ENCODE peak calls at places on chromosomes 3 and 15, in eight cellular contexts. One of them, this sample, is unnamed.

GRCh38 chr3:37979798-37980476 is 10.6 kb upstream of the VILL start:
- DNase-seq in NCI-H1105 treated with DMSO at 0.1 percent for 48 hours: no peak
- DNase-seq in mesendoderm: no peak
- DNase-seq in stimulated activated CD8-positive, alpha-beta memory T cell treated with anti-CD3 and anti-CD28 coated beads, Interleukin-12 subunit alpha, Interleukin-12 subunit beta, amount 100 ng/mL, for 1 hour: no peak
- DNase-seq in thoracic aorta: no peak
- DNase-seq in upper lobe of right lung: no peak
- DNase-seq in HTR-8/SVneo: no peak
- DNase-seq in stimulated activated naive B cell treated with anti-CD40 and anti-IgM and Interleukin-4, amounts not matched to agents 10 μg/mL and 1 μg/mL and 100 μg/mL, for 72 hours: no peak
- DNase-seq in this sample: no peak

GRCh38 chr3:31981206-31982181 is at the start of the genes OSBPL10 and ZNF860:
- DNase-seq in NCI-H1105 treated with DMSO at 0.1 percent for 48 hours: peak
- DNase-seq in mesendoderm: peak
- DNase-seq in stimulated activated CD8-positive, alpha-beta memory T cell treated with anti-CD3 and anti-CD28 coated beads, Interleukin-12 subunit alpha, Interleukin-12 subunit beta, amount 100 ng/mL, for 1 hour: no peak
- DNase-seq in thoracic aorta: peak
- DNase-seq in upper lobe of right lung: peak
- DNase-seq in HTR-8/SVneo: peak
- DNase-seq in stimulated activated naive B cell treated with anti-CD40 and anti-IgM and Interleukin-4, amounts not matched to agents 10 μg/mL and 1 μg/mL and 100 μg/mL, for 72 hours: peak
- DNase-seq in this sample: peak

GRCh38 chr3:193824365-193824764 is 231.4 kb downstream of the OPA1 start:
- DNase-seq in NCI-H1105 treated with DMSO at 0.1 percent for 48 hours: no peak
- DNase-seq in mesendoderm: no peak
- DNase-seq in stimulated activated CD8-positive, alpha-beta memory T cell treated with anti-CD3 and anti-CD28 coated beads, Interleukin-12 subunit alpha, Interleukin-12 subunit beta, amount 100 ng/mL, for 1 hour: no peak
- DNase-seq in thoracic aorta: no peak
- DNase-seq in upper lobe of right lung: no peak
- DNase-seq in HTR-8/SVneo: no peak
- DNase-seq in stimulated activated naive B cell treated with anti-CD40 and anti-IgM and Interleukin-4, amounts not matched to agents 10 μg/mL and 1 μg/mL and 100 μg/mL, for 72 hours: no peak
- DNase-seq in this sample: no peak

GRCh38 chr3:32376098-32376497 is 15.6 kb upstream of the CMTM7 start:
- DNase-seq in NCI-H1105 treated with DMSO at 0.1 percent for 48 hours: no peak
- DNase-seq in mesendoderm: no peak
- DNase-seq in stimulated activated CD8-positive, alpha-beta memory T cell treated with anti-CD3 and anti-CD28 coated beads, Interleukin-12 subunit alpha, Interleukin-12 subunit beta, amount 100 ng/mL, for 1 hour: no peak
- DNase-seq in thoracic aorta: no peak
- DNase-seq in upper lobe of right lung: no peak
- DNase-seq in HTR-8/SVneo: no peak
- DNase-seq in stimulated activated naive B cell treated with anti-CD40 and anti-IgM and Interleukin-4, amounts not matched to agents 10 μg/mL and 1 μg/mL and 100 μg/mL, for 72 hours: no peak
- DNase-seq in this sample: no peak

GRCh38 chr3:107455621-107456020 is 67.1 kb upstream of the BBX start:
- DNase-seq in NCI-H1105 treated with DMSO at 0.1 percent for 48 hours: no peak
- DNase-seq in mesendoderm: no peak
- DNase-seq in stimulated activated CD8-positive, alpha-beta memory T cell treated with anti-CD3 and anti-CD28 coated beads, Interleukin-12 subunit alpha, Interleukin-12 subunit beta, amount 100 ng/mL, for 1 hour: no peak
- DNase-seq in thoracic aorta: no peak
- DNase-seq in upper lobe of right lung: no peak
- DNase-seq in HTR-8/SVneo: no peak
- DNase-seq in stimulated activated naive B cell treated with anti-CD40 and anti-IgM and Interleukin-4, amounts not matched to agents 10 μg/mL and 1 μg/mL and 100 μg/mL, for 72 hours: no peak
- DNase-seq in this sample: no peak

GRCh38 chr15:43270676-43271306 is 4.1 kb upstream of the TGM5 start:
- DNase-seq in NCI-H1105 treated with DMSO at 0.1 percent for 48 hours: no peak
- DNase-seq in mesendoderm: no peak
- DNase-seq in stimulated activated CD8-positive, alpha-beta memory T cell treated with anti-CD3 and anti-CD28 coated beads, Interleukin-12 subunit alpha, Interleukin-12 subunit beta, amount 100 ng/mL, for 1 hour: no peak
- DNase-seq in thoracic aorta: no peak
- DNase-seq in upper lobe of right lung: no peak
- DNase-seq in HTR-8/SVneo: no peak
- DNase-seq in stimulated activated naive B cell treated with anti-CD40 and anti-IgM and Interleukin-4, amounts not matched to agents 10 μg/mL and 1 μg/mL and 100 μg/mL, for 72 hours: peak
- DNase-seq in this sample: no peak

GRCh38 chr3:161600185-161600584 is 103.6 kb downstream of the OTOL1 start:
- DNase-seq in NCI-H1105 treated with DMSO at 0.1 percent for 48 hours: no peak
- DNase-seq in mesendoderm: no peak
- DNase-seq in stimulated activated CD8-positive, alpha-beta memory T cell treated with anti-CD3 and anti-CD28 coated beads, Interleukin-12 subunit alpha, Interleukin-12 subunit beta, amount 100 ng/mL, for 1 hour: no peak
- DNase-seq in thoracic aorta: no peak
- DNase-seq in upper lobe of right lung: no peak
- DNase-seq in HTR-8/SVneo: no peak
- DNase-seq in stimulated activated naive B cell treated with anti-CD40 and anti-IgM and Interleukin-4, amounts not matched to agents 10 μg/mL and 1 μg/mL and 100 μg/mL, for 72 hours: no peak
- DNase-seq in this sample: peak

GRCh38 chr3:46076606-46077005 is 49.3 kb upstream of the XCR1 start:
- DNase-seq in NCI-H1105 treated with DMSO at 0.1 percent for 48 hours: no peak
- DNase-seq in mesendoderm: no peak
- DNase-seq in stimulated activated CD8-positive, alpha-beta memory T cell treated with anti-CD3 and anti-CD28 coated beads, Interleukin-12 subunit alpha, Interleukin-12 subunit beta, amount 100 ng/mL, for 1 hour: no peak
- DNase-seq in thoracic aorta: no peak
- DNase-seq in upper lobe of right lung: no peak
- DNase-seq in HTR-8/SVneo: no peak
- DNase-seq in stimulated activated naive B cell treated with anti-CD40 and anti-IgM and Interleukin-4, amounts not matched to agents 10 μg/mL and 1 μg/mL and 100 μg/mL, for 72 hours: no peak
- DNase-seq in this sample: no peak

GRCh38 chr3:107589454-107589853 is 66.7 kb downstream of the BBX start:
- DNase-seq in NCI-H1105 treated with DMSO at 0.1 percent for 48 hours: no peak
- DNase-seq in mesendoderm: no peak
- DNase-seq in stimulated activated CD8-positive, alpha-beta memory T cell treated with anti-CD3 and anti-CD28 coated beads, Interleukin-12 subunit alpha, Interleukin-12 subunit beta, amount 100 ng/mL, for 1 hour: no peak
- DNase-seq in thoracic aorta: no peak
- DNase-seq in upper lobe of right lung: no peak
- DNase-seq in HTR-8/SVneo: no peak
- DNase-seq in stimulated activated naive B cell treated with anti-CD40 and anti-IgM and Interleukin-4, amounts not matched to agents 10 μg/mL and 1 μg/mL and 100 μg/mL, for 72 hours: no peak
- DNase-seq in this sample: no peak

GRCh38 chr3:17055374-17056276 is 170.9 kb downstream of the PLCL2 start:
- DNase-seq in NCI-H1105 treated with DMSO at 0.1 percent for 48 hours: no peak
- DNase-seq in mesendoderm: no peak
- DNase-seq in stimulated activated CD8-positive, alpha-beta memory T cell treated with anti-CD3 and anti-CD28 coated beads, Interleukin-12 subunit alpha, Interleukin-12 subunit beta, amount 100 ng/mL, for 1 hour: no peak
- DNase-seq in thoracic aorta: no peak
- DNase-seq in upper lobe of right lung: no peak
- DNase-seq in HTR-8/SVneo: no peak
- DNase-seq in stimulated activated naive B cell treated with anti-CD40 and anti-IgM and Interleukin-4, amounts not matched to agents 10 μg/mL and 1 μg/mL and 100 μg/mL, for 72 hours: no peak
- DNase-seq in this sample: no peak

GRCh38 chr3:134663646-134664456 is 13.0 kb upstream of the KY start:
- DNase-seq in NCI-H1105 treated with DMSO at 0.1 percent for 48 hours: no peak
- DNase-seq in mesendoderm: peak
- DNase-seq in stimulated activated CD8-positive, alpha-beta memory T cell treated with anti-CD3 and anti-CD28 coated beads, Interleukin-12 subunit alpha, Interleukin-12 subunit beta, amount 100 ng/mL, for 1 hour: no peak
- DNase-seq in thoracic aorta: no peak
- DNase-seq in upper lobe of right lung: no peak
- DNase-seq in HTR-8/SVneo: no peak
- DNase-seq in stimulated activated naive B cell treated with anti-CD40 and anti-IgM and Interleukin-4, amounts not matched to agents 10 μg/mL and 1 μg/mL and 100 μg/mL, for 72 hours: no peak
- DNase-seq in this sample: no peak

GRCh38 chr3:12139111-12139511 is 19.6 kb downstream of the TIMP4 start:
- DNase-seq in NCI-H1105 treated with DMSO at 0.1 percent for 48 hours: no peak
- DNase-seq in mesendoderm: peak
- DNase-seq in stimulated activated CD8-positive, alpha-beta memory T cell treated with anti-CD3 and anti-CD28 coated beads, Interleukin-12 subunit alpha, Interleukin-12 subunit beta, amount 100 ng/mL, for 1 hour: no peak
- DNase-seq in thoracic aorta: no peak
- DNase-seq in upper lobe of right lung: no peak
- DNase-seq in HTR-8/SVneo: peak
- DNase-seq in stimulated activated naive B cell treated with anti-CD40 and anti-IgM and Interleukin-4, amounts not matched to agents 10 μg/mL and 1 μg/mL and 100 μg/mL, for 72 hours: no peak
- DNase-seq in this sample: no peak

GRCh38 chr3:40782086-40782721 is 257.4 kb downstream of the ZNF621 start:
- DNase-seq in NCI-H1105 treated with DMSO at 0.1 percent for 48 hours: no peak
- DNase-seq in mesendoderm: peak
- DNase-seq in stimulated activated CD8-positive, alpha-beta memory T cell treated with anti-CD3 and anti-CD28 coated beads, Interleukin-12 subunit alpha, Interleukin-12 subunit beta, amount 100 ng/mL, for 1 hour: no peak
- DNase-seq in thoracic aorta: no peak
- DNase-seq in upper lobe of right lung: no peak
- DNase-seq in HTR-8/SVneo: no peak
- DNase-seq in stimulated activated naive B cell treated with anti-CD40 and anti-IgM and Interleukin-4, amounts not matched to agents 10 μg/mL and 1 μg/mL and 100 μg/mL, for 72 hours: no peak
- DNase-seq in this sample: no peak

GRCh38 chr3:115549111-115549510 is 74.2 kb upstream of the GAP43 start:
- DNase-seq in NCI-H1105 treated with DMSO at 0.1 percent for 48 hours: no peak
- DNase-seq in mesendoderm: no peak
- DNase-seq in stimulated activated CD8-positive, alpha-beta memory T cell treated with anti-CD3 and anti-CD28 coated beads, Interleukin-12 subunit alpha, Interleukin-12 subunit beta, amount 100 ng/mL, for 1 hour: no peak
- DNase-seq in thoracic aorta: no peak
- DNase-seq in upper lobe of right lung: no peak
- DNase-seq in HTR-8/SVneo: no peak
- DNase-seq in stimulated activated naive B cell treated with anti-CD40 and anti-IgM and Interleukin-4, amounts not matched to agents 10 μg/mL and 1 μg/mL and 100 μg/mL, for 72 hours: no peak
- DNase-seq in this sample: no peak

GRCh38 chr3:197468167-197468566 is 87.6 kb downstream of the BDH1 start:
- DNase-seq in NCI-H1105 treated with DMSO at 0.1 percent for 48 hours: no peak
- DNase-seq in mesendoderm: no peak
- DNase-seq in stimulated activated CD8-positive, alpha-beta memory T cell treated with anti-CD3 and anti-CD28 coated beads, Interleukin-12 subunit alpha, Interleukin-12 subunit beta, amount 100 ng/mL, for 1 hour: no peak
- DNase-seq in thoracic aorta: no peak
- DNase-seq in upper lobe of right lung: peak
- DNase-seq in HTR-8/SVneo: no peak
- DNase-seq in stimulated activated naive B cell treated with anti-CD40 and anti-IgM and Interleukin-4, amounts not matched to agents 10 μg/mL and 1 μg/mL and 100 μg/mL, for 72 hours: no peak
- DNase-seq in this sample: no peak

GRCh38 chr3:32696523-32696922 is 11.5 kb downstream of the CNOT10 start:
- DNase-seq in NCI-H1105 treated with DMSO at 0.1 percent for 48 hours: no peak
- DNase-seq in mesendoderm: no peak
- DNase-seq in stimulated activated CD8-positive, alpha-beta memory T cell treated with anti-CD3 and anti-CD28 coated beads, Interleukin-12 subunit alpha, Interleukin-12 subunit beta, amount 100 ng/mL, for 1 hour: no peak
- DNase-seq in thoracic aorta: no peak
- DNase-seq in upper lobe of right lung: no peak
- DNase-seq in HTR-8/SVneo: no peak
- DNase-seq in stimulated activated naive B cell treated with anti-CD40 and anti-IgM and Interleukin-4, amounts not matched to agents 10 μg/mL and 1 μg/mL and 100 μg/mL, for 72 hours: no peak
- DNase-seq in this sample: no peak

GRCh38 chr3:17119198-17120072 is 234.7 kb downstream of the PLCL2 start:
- DNase-seq in NCI-H1105 treated with DMSO at 0.1 percent for 48 hours: no peak
- DNase-seq in mesendoderm: no peak
- DNase-seq in stimulated activated CD8-positive, alpha-beta memory T cell treated with anti-CD3 and anti-CD28 coated beads, Interleukin-12 subunit alpha, Interleukin-12 subunit beta, amount 100 ng/mL, for 1 hour: no peak
- DNase-seq in thoracic aorta: no peak
- DNase-seq in upper lobe of right lung: no peak
- DNase-seq in HTR-8/SVneo: no peak
- DNase-seq in stimulated activated naive B cell treated with anti-CD40 and anti-IgM and Interleukin-4, amounts not matched to agents 10 μg/mL and 1 μg/mL and 100 μg/mL, for 72 hours: no peak
- DNase-seq in this sample: no peak

GRCh38 chr15:66908503-66909095 is 156.8 kb upstream of the SMAD3 start:
- DNase-seq in NCI-H1105 treated with DMSO at 0.1 percent for 48 hours: no peak
- DNase-seq in mesendoderm: no peak
- DNase-seq in stimulated activated CD8-positive, alpha-beta memory T cell treated with anti-CD3 and anti-CD28 coated beads, Interleukin-12 subunit alpha, Interleukin-12 subunit beta, amount 100 ng/mL, for 1 hour: no peak
- DNase-seq in thoracic aorta: no peak
- DNase-seq in upper lobe of right lung: no peak
- DNase-seq in HTR-8/SVneo: no peak
- DNase-seq in stimulated activated naive B cell treated with anti-CD40 and anti-IgM and Interleukin-4, amounts not matched to agents 10 μg/mL and 1 μg/mL and 100 μg/mL, for 72 hours: no peak
- DNase-seq in this sample: no peak

GRCh38 chr15:25784141-25784540 is 79.0 kb downstream of the ATP10A start:
- DNase-seq in NCI-H1105 treated with DMSO at 0.1 percent for 48 hours: no peak
- DNase-seq in mesendoderm: no peak
- DNase-seq in stimulated activated CD8-positive, alpha-beta memory T cell treated with anti-CD3 and anti-CD28 coated beads, Interleukin-12 subunit alpha, Interleukin-12 subunit beta, amount 100 ng/mL, for 1 hour: no peak
- DNase-seq in thoracic aorta: no peak
- DNase-seq in upper lobe of right lung: no peak
- DNase-seq in HTR-8/SVneo: no peak
- DNase-seq in stimulated activated naive B cell treated with anti-CD40 and anti-IgM and Interleukin-4, amounts not matched to agents 10 μg/mL and 1 μg/mL and 100 μg/mL, for 72 hours: no peak
- DNase-seq in this sample: no peak

GRCh38 chr3:29245441-29245840 is 35.4 kb upstream of the RBMS3 start:
- DNase-seq in NCI-H1105 treated with DMSO at 0.1 percent for 48 hours: no peak
- DNase-seq in mesendoderm: no peak
- DNase-seq in stimulated activated CD8-positive, alpha-beta memory T cell treated with anti-CD3 and anti-CD28 coated beads, Interleukin-12 subunit alpha, Interleukin-12 subunit beta, amount 100 ng/mL, for 1 hour: no peak
- DNase-seq in thoracic aorta: no peak
- DNase-seq in upper lobe of right lung: no peak
- DNase-seq in HTR-8/SVneo: no peak
- DNase-seq in stimulated activated naive B cell treated with anti-CD40 and anti-IgM and Interleukin-4, amounts not matched to agents 10 μg/mL and 1 μg/mL and 100 μg/mL, for 72 hours: no peak
- DNase-seq in this sample: no peak

GRCh38 chr15:45129651-45130129 is at the start of the genes DUOX1 and DUOXA1:
- DNase-seq in NCI-H1105 treated with DMSO at 0.1 percent for 48 hours: no peak
- DNase-seq in mesendoderm: peak
- DNase-seq in stimulated activated CD8-positive, alpha-beta memory T cell treated with anti-CD3 and anti-CD28 coated beads, Interleukin-12 subunit alpha, Interleukin-12 subunit beta, amount 100 ng/mL, for 1 hour: no peak
- DNase-seq in thoracic aorta: no peak
- DNase-seq in upper lobe of right lung: peak
- DNase-seq in HTR-8/SVneo: no peak
- DNase-seq in stimulated activated naive B cell treated with anti-CD40 and anti-IgM and Interleukin-4, amounts not matched to agents 10 μg/mL and 1 μg/mL and 100 μg/mL, for 72 hours: no peak
- DNase-seq in this sample: peak

GRCh38 chr3:58680896-58681525 is 14.4 kb upstream of the FAM3D start:
- DNase-seq in NCI-H1105 treated with DMSO at 0.1 percent for 48 hours: no peak
- DNase-seq in mesendoderm: no peak
- DNase-seq in stimulated activated CD8-positive, alpha-beta memory T cell treated with anti-CD3 and anti-CD28 coated beads, Interleukin-12 subunit alpha, Interleukin-12 subunit beta, amount 100 ng/mL, for 1 hour: no peak
- DNase-seq in thoracic aorta: no peak
- DNase-seq in upper lobe of right lung: no peak
- DNase-seq in HTR-8/SVneo: no peak
- DNase-seq in stimulated activated naive B cell treated with anti-CD40 and anti-IgM and Interleukin-4, amounts not matched to agents 10 μg/mL and 1 μg/mL and 100 μg/mL, for 72 hours: no peak
- DNase-seq in this sample: no peak

GRCh38 chr3:42302924-42303634 is 37.1 kb upstream of the CCK start:
- DNase-seq in NCI-H1105 treated with DMSO at 0.1 percent for 48 hours: no peak
- DNase-seq in mesendoderm: no peak
- DNase-seq in stimulated activated CD8-positive, alpha-beta memory T cell treated with anti-CD3 and anti-CD28 coated beads, Interleukin-12 subunit alpha, Interleukin-12 subunit beta, amount 100 ng/mL, for 1 hour: no peak
- DNase-seq in thoracic aorta: no peak
- DNase-seq in upper lobe of right lung: no peak
- DNase-seq in HTR-8/SVneo: no peak
- DNase-seq in stimulated activated naive B cell treated with anti-CD40 and anti-IgM and Interleukin-4, amounts not matched to agents 10 μg/mL and 1 μg/mL and 100 μg/mL, for 72 hours: peak
- DNase-seq in this sample: no peak

GRCh38 chr15:90654233-90655124 is 62.7 kb upstream of the BLM start:
- DNase-seq in NCI-H1105 treated with DMSO at 0.1 percent for 48 hours: no peak
- DNase-seq in mesendoderm: peak
- DNase-seq in stimulated activated CD8-positive, alpha-beta memory T cell treated with anti-CD3 and anti-CD28 coated beads, Interleukin-12 subunit alpha, Interleukin-12 subunit beta, amount 100 ng/mL, for 1 hour: no peak
- DNase-seq in thoracic aorta: no peak
- DNase-seq in upper lobe of right lung: peak
- DNase-seq in HTR-8/SVneo: no peak
- DNase-seq in stimulated activated naive B cell treated with anti-CD40 and anti-IgM and Interleukin-4, amounts not matched to agents 10 μg/mL and 1 μg/mL and 100 μg/mL, for 72 hours: no peak
- DNase-seq in this sample: no peak